ENCODE peak calls at places on chromosome X, in four cellular contexts. L is IMR-90, S is H9, G is mesendoderm. Y is an unnamed sample.
A peak's percentile ranks its signal among the peaks of the same experiment; 100 is the strongest.

GRCh38 chrX:19017271-19017670 is 33.4 kb upstream of the PHKA2 start:
- DNase-seq in S (peak; percentile 35), L (peak; percentile 17), G (peak; percentile 56), Y (no peak)

GRCh38 chrX:19190902-19191301 is 68.6 kb upstream of the ADGRG2 start:
- DNase-seq in G (no peak), S (no peak), L (no peak), Y (no peak)

GRCh38 chrX:68912113-68912980 is 83.5 kb downstream of the EFNB1 start:
- DNase-seq in S (peak; percentile 59), L (no peak), G (peak; percentile 84), Y (no peak)

GRCh38 chrX:102959471-102959870 is 22.4 kb downstream of the RAB40AL start:
- DNase-seq in L (peak; percentile 65), S (no peak), G (peak; percentile 35), Y (no peak)

GRCh38 chrX:68942141-68942540 is 113.3 kb downstream of the EFNB1 start:
- DNase-seq in L (no peak), G (no peak), S (no peak), Y (peak; percentile 6)

GRCh38 chrX:153625271-153626024 is 21.6 kb upstream of the DUSP9 start:
- DNase-seq in S (no peak), L (no peak), G (no peak), Y (no peak)

GRCh38 chrX:70444326-70445196 is at the start of gene DLG3:
- DNase-seq in L (peak; percentile 51), G (peak; percentile 56), S (peak; percentile 64), Y (peak; percentile 66)

GRCh38 chrX:108177321-108177990 is 85.9 kb downstream of the ATG4A start:
- DNase-seq in L (no peak), S (no peak), G (peak; percentile 22), Y (no peak)

GRCh38 chrX:54564942-54565341 is 34.9 kb downstream of the GNL3L start:
- DNase-seq in L (peak; percentile 24), S (no peak), G (no peak), Y (no peak)

GRCh38 chrX:13742397-13743176 is 8.0 kb downstream of the OFD1 start:
- DNase-seq in L (no peak), G (peak; percentile 76), S (no peak), Y (no peak)

GRCh38 chrX:437636-438390 is 51.1 kb upstream of the PPP2R3B start:
- DNase-seq in S (no peak), L (no peak), G (no peak), Y (no peak)

GRCh38 chrX:117743469-117744251 is 372.9 kb downstream of the KLHL13 start:
- DNase-seq in L (peak; percentile 1), S (peak; percentile 34), G (peak; percentile 40), Y (no peak)

GRCh38 chrX:538311-538710 is 92.3 kb upstream of the SHOX start:
- DNase-seq in L (no peak), G (no peak), S (no peak), Y (no peak)

GRCh38 chrX:150504399-150505186 is 63.8 kb upstream of the MTM1 start:
- DNase-seq in G (no peak), L (peak; percentile 37), S (no peak), Y (no peak)

GRCh38 chrX:135086197-135086854 is 34.0 kb downstream of the ETDB start:
- DNase-seq in G (peak; percentile 84), L (peak; percentile 61), S (peak; percentile 53), Y (no peak)

GRCh38 chrX:154300815-154301214 is 5.2 kb downstream of the TKTL1 start:
- DNase-seq in L (no peak), G (no peak), S (no peak), Y (no peak)

GRCh38 chrX:134396174-134396573 is 63.8 kb upstream of the HPRT1 start:
- DNase-seq in L (peak; percentile 17), S (no peak), G (no peak), Y (no peak)

GRCh38 chrX:83108278-83108677 is 399.8 kb upstream of the POU3F4 start:
- DNase-seq in S (no peak), G (no peak), L (no peak), Y (no peak)

GRCh38 chrX:17725176-17725575 is 12.1 kb upstream of the SCML1 start:
- DNase-seq in L (no peak), G (no peak), S (no peak), Y (no peak)

GRCh38 chrX:83759872-83760271 is 101.1 kb upstream of the CYLC1 start:
- DNase-seq in G (peak; percentile 21), L (peak; percentile 9), S (no peak), Y (no peak)

GRCh38 chrX:47060708-47061107 is 17.5 kb upstream of the RGN start:
- DNase-seq in G (no peak), S (no peak), L (no peak), Y (no peak)

GRCh38 chrX:50700921-50701320 is 113.1 kb downstream of the SHROOM4 start:
- DNase-seq in S (no peak), L (no peak), G (peak; percentile 59), Y (no peak)

GRCh38 chrX:56248492-56248891 is 16.3 kb downstream of the KLF8 start:
- DNase-seq in L (peak; percentile 25), S (peak; percentile 34), G (peak; percentile 63), Y (no peak)

GRCh38 chrX:135327299-135327698 is 18.0 kb downstream of the ETDC start:
- DNase-seq in G (no peak), L (peak; percentile 94), S (no peak), Y (no peak)

GRCh38 chrX:41332988-41333743 is 796 bp upstream of the DDX3X start:
- DNase-seq in S (peak; percentile 93), L (peak; percentile 84), G (peak; percentile 94), Y (peak; percentile 65)

GRCh38 chrX:15416133-15416993 is 32.1 kb upstream of the VEGFD start:
- DNase-seq in G (peak; percentile 41), S (peak; percentile 40), L (no peak), Y (no peak)

GRCh38 chrX:20221902-20222301 is 44.8 kb downstream of the RPS6KA3 start:
- DNase-seq in G (no peak), L (peak; percentile 42), S (no peak), Y (no peak)

GRCh38 chrX:106481341-106481740 is 130.4 kb upstream of the RADX start:
- DNase-seq in G (peak; percentile 55), L (peak; percentile 41), S (peak; percentile 27), Y (peak; percentile 60)

GRCh38 chrX:124455966-124456365 is 109.6 kb downstream of the SH2D1A start:
- DNase-seq in G (no peak), S (no peak), L (no peak), Y (no peak)

GRCh38 chrX:138492371-138492770 is 219.1 kb downstream of the FGF13 start:
- DNase-seq in L (no peak), S (no peak), G (no peak), Y (no peak)

GRCh38 chrX:135528274-135528673 is 7.8 kb downstream of the INTS6L start:
- DNase-seq in S (no peak), G (no peak), L (no peak), Y (no peak)

GRCh38 chrX:68697465-68698125 is 50.1 kb downstream of the STARD8 start:
- DNase-seq in S (no peak), L (no peak), G (no peak), Y (no peak)

GRCh38 chrX:20205927-20206708 is 60.6 kb downstream of the RPS6KA3 start:
- DNase-seq in G (no peak), L (no peak), S (no peak), Y (no peak)

GRCh38 chrX:111270339-111270738 is at the start of gene CAPN6:
- DNase-seq in S (peak; percentile 79), G (peak; percentile 78), L (peak; percentile 5), Y (peak; percentile 43)

GRCh38 chrX:48531359-48531954 is 8.1 kb upstream of the TBC1D25 start:
- DNase-seq in L (peak; percentile 69), G (peak; percentile 21), S (no peak), Y (no peak)

GRCh38 chrX:47637546-47638195 is 7.9 kb upstream of the CFP start:
- DNase-seq in S (peak; percentile 91), L (no peak), G (peak; percentile 78), Y (no peak)

DNA sequence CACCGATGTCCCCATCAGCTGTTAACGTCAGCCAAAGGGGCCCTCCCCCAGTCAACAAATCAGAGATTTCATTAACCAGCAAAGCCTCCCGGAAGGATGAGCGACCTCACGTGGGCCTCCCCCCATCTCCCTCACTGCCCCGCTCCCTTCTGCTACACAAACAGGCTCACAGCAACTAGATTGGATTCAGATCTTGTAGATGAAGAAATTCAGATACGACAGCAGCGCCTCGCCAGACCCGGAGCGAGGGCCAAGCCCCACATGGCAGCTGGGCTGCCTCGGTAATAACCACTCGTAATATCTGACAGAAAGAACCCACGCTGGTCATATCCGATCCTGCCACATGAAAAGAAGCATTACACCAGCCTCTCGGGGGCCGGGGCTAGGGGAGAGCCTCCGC is 581.4 kb downstream of the BCOR start:
- DNase-seq in L (no peak), S (no peak), G (no peak), Y (no peak)
- H4K5ac ChIP-seq in L (no peak overlapping the region), S (no peak overlapping the region), G (no peak overlapping the region), Y (no peak overlapping the region)

GRCh38 chrX:119071381-119071780 is 1.4 kb upstream of the CT47C1 start:
- DNase-seq in S (no peak), L (no peak), G (no peak), Y (no peak)
- H4K5ac ChIP-seq in S (no peak overlapping the region), L (no peak overlapping the region), G (no peak overlapping the region), Y (no peak overlapping the region)

DNA sequence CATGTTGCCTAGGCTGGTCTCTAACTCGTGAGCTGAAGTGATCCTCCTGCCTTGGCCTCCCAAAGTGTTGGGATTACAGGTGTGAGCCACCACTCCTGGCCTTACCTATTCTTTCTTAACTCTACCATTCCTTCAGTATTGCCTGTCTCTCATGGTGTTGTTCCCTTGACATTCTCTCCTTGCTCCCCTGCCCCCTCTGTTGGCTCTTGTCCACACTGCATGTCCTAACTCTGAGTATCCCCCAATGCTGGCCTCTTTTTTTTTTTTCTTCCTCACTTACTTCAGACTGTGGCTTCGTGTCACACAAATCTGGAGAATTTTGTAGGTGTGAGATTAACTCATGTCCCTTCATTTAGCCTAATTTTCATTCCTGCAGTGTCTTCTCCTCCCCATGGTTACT is 22.9 kb upstream of the FRMPD4 start:
- DNase-seq in G (peak; percentile 62), S (peak; percentile 56), L (no peak), Y (no peak)
- H4K5ac ChIP-seq in G (no peak overlapping the region), S (no peak overlapping the region), L (no peak overlapping the region), Y (no peak overlapping the region)

DNA sequence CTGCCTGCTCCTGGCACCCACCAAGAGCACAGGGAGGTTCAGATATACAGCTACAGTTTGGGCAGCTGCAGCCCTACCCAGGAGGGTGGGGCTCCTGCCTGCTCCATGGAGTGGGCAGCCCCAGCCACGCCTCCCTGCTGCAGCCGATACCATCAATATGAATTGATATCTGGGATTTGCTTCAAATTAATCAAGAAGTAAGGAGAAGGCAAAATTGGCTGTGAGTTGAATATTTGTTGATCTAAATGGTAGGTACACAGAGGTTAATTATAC is 31.2 kb upstream of the ZNF280C start:
- DNase-seq in S (no peak), L (no peak), G (no peak), Y (no peak)
- H4K5ac ChIP-seq in S (no peak overlapping the region), L (no peak overlapping the region), G (no peak overlapping the region), Y (no peak overlapping the region)

GRCh38 chrX:130516123-130516522 is 114.3 kb downstream of the RBMX2 start:
- DNase-seq in S (no peak), L (no peak), G (no peak), Y (no peak)
- H4K5ac ChIP-seq in S (no peak overlapping the region), L (no peak overlapping the region), G (no peak overlapping the region), Y (no peak overlapping the region)

GRCh38 chrX:120459313-120459712 is 9.8 kb downstream of the LAMP2 start:
- DNase-seq in G (no peak), S (no peak), L (no peak), Y (no peak)
- H4K5ac ChIP-seq in G (no peak overlapping the region), S (no peak overlapping the region), L (no peak overlapping the region), Y (no peak overlapping the region)

Y was measured in H1.